ENCODE peak calls at places on chromosomes 1 and 21, in seven cellular contexts. M is neuronal stem cell, W is DMS153, L is anterior cingulate cortex, K is heart left ventricle, V is ELR, X is activated gamma-delta T cell. I is an unnamed sample.

GRCh38 chr21:42562816-42563215 is 49.2 kb downstream of the SLC37A1 start:
- DNase-seq in M (no peak), W (no peak), L (no peak), K (peak), V (no peak), X (no peak), I (no peak)

GRCh38 chr21:40640427-40640826 is 206.5 kb downstream of the DSCAM start:
- DNase-seq in M (no peak), W (no peak), L (no peak), K (no peak), V (no peak), X (no peak), I (no peak)

GRCh38 chr1:224339422-224340033 is 9.6 kb upstream of the NVL start:
- DNase-seq in M (no peak), W (no peak), L (no peak), K (no peak), V (no peak), X (no peak), I (no peak)

GRCh38 chr21:17651526-17651925 is 38.8 kb upstream of the BTG3 start:
- DNase-seq in M (no peak), W (no peak), L (no peak), K (no peak), V (no peak), X (no peak), I (no peak)

GRCh38 chr1:55329091-55329490 is 113.9 kb upstream of the USP24 start:
- DNase-seq in M (no peak), W (no peak), L (no peak), K (no peak), V (no peak), X (no peak), I (no peak)

GRCh38 chr1:62439652-62440371 is 3.0 kb downstream of the USP1 start:
- DNase-seq in M (no peak), W (no peak), L (no peak), K (no peak), V (peak), X (no peak), I (no peak)

GRCh38 chr1:32695098-32695904 is 7.3 kb downstream of the SYNC start:
- DNase-seq in M (no peak), W (no peak), L (peak), K (peak), V (peak), X (no peak), I (peak)

GRCh38 chr1:160363951-160364350 is 2.9 kb upstream of the NHLH1 start:
- DNase-seq in M (no peak), W (no peak), L (no peak), K (no peak), V (no peak), X (no peak), I (no peak)

GRCh38 chr1:182909578-182909977 is 43.4 kb downstream of the SHCBP1L start:
- DNase-seq in M (no peak), W (peak), L (no peak), K (no peak), V (no peak), X (no peak), I (no peak)

GRCh38 chr1:234955107-234955731 is 173.4 kb downstream of the TOMM20 start:
- DNase-seq in M (no peak), W (no peak), L (no peak), K (peak), V (no peak), X (no peak), I (no peak)

GRCh38 chr1:195604287-195604686 is 1004.0 kb downstream of the KCNT2 start:
- DNase-seq in M (no peak), W (no peak), L (no peak), K (no peak), V (peak), X (no peak), I (peak)

GRCh38 chr1:71294178-71294577 is 213.3 kb upstream of the ZRANB2 start:
- DNase-seq in M (no peak), W (no peak), L (no peak), K (no peak), V (no peak), X (no peak), I (no peak)

GRCh38 chr1:179094826-179095225 is 13.0 kb downstream of the TOR3A start:
- DNase-seq in M (no peak), W (no peak), L (no peak), K (no peak), V (no peak), X (no peak), I (no peak)

GRCh38 chr1:150808134-150808533 is at the start of gene CTSK:
- DNase-seq in M (no peak), W (no peak), L (no peak), K (no peak), V (peak), X (no peak), I (no peak)

GRCh38 chr1:226248091-226248490 is 24.6 kb downstream of the MIXL1 start:
- DNase-seq in M (no peak), W (no peak), L (no peak), K (no peak), V (no peak), X (no peak), I (no peak)

GRCh38 chr1:27356628-27357280 is 10.0 kb downstream of the MAP3K6 start:
- DNase-seq in M (no peak), W (no peak), L (no peak), K (no peak), V (no peak), X (no peak), I (no peak)